ENCODE peak calls at places on chromosomes 12 and 14, in eight cellular contexts. G is lower leg skin, W is body of pancreas, A is Peyer's patch, S is GM12891, X is tibial nerve, F is H54, C is uterus. N is an unnamed sample.
A peak's percentile ranks its signal among the peaks of the same experiment; 100 is the strongest.

GRCh38 chr12:130710733-130711080 is 5.4 kb downstream of the RIMBP2 start:
- DNase-seq in S (no peak), F (no peak), X (no peak), G (no peak), C (no peak), W (no peak), A (no peak), N (no peak)

GRCh38 chr12:44672042-44672441 is 204.1 kb downstream of the NELL2 start:
- DNase-seq in W (no peak), X (no peak), G (no peak), F (no peak), A (no peak), S (no peak), C (no peak), N (no peak)

GRCh38 chr14:77547512-77547911 is 48.9 kb upstream of the ISM2 start:
- DNase-seq in S (no peak), X (no peak), W (no peak), F (no peak), G (no peak), A (no peak), C (no peak), N (no peak)

GRCh38 chr12:106954462-106955376 is 988 bp upstream of the TMEM263 start:
- DNase-seq in C (peak; percentile 55), W (peak; percentile 39), A (peak; percentile 60), F (no peak), S (no peak), G (peak; percentile 29), X (peak; percentile 31), N (peak; percentile 6)

GRCh38 chr14:101201535-101202125 is 298.1 kb upstream of the RTL1 start:
- DNase-seq in G (no peak), W (peak; percentile 1), C (peak; percentile 8), S (no peak), F (no peak), A (peak; percentile 26), X (no peak), N (no peak)

GRCh38 chr14:60680511-60680910 is 31.2 kb upstream of the SIX1 start:
- DNase-seq in W (no peak), C (no peak), A (no peak), X (no peak), F (no peak), G (no peak), S (no peak), N (no peak)

GRCh38 chr12:153080-153746 is 60.7 kb downstream of the SLC6A12 start:
- DNase-seq in X (no peak), W (peak; percentile 42), F (peak; percentile 69), C (no peak), G (peak; percentile 23), S (peak; percentile 84), A (peak; percentile 86), N (no peak)

GRCh38 chr14:61561144-61561543 is 134.2 kb upstream of the HIF1A start:
- DNase-seq in W (no peak), F (no peak), G (no peak), X (no peak), C (no peak), A (no peak), S (no peak), N (no peak)

GRCh38 chr12:21852251-21852650 is 77.7 kb upstream of the KCNJ8 start:
- DNase-seq in C (no peak), X (no peak), W (no peak), F (peak; percentile 1), S (no peak), G (no peak), A (no peak), N (no peak)

GRCh38 chr14:73787760-73788508 is 63.7 kb upstream of the PTGR2 start:
- DNase-seq in W (no peak), X (no peak), G (no peak), A (no peak), F (no peak), C (peak; percentile 50), S (no peak), N (no peak)

GRCh38 chr14:55607386-55607785 is 27.4 kb downstream of the KTN1 start:
- DNase-seq in X (no peak), G (no peak), C (no peak), F (no peak), S (no peak), A (no peak), W (no peak), N (no peak)

GRCh38 chr14:55604900-55605418 is 25.0 kb downstream of the KTN1 start:
- DNase-seq in F (no peak), C (no peak), S (no peak), A (no peak), G (no peak), X (no peak), W (no peak), N (no peak)

GRCh38 chr14:55603401-55603953 is 23.5 kb downstream of the KTN1 start:
- DNase-seq in W (no peak), A (no peak), X (no peak), C (no peak), F (no peak), S (no peak), G (no peak), N (no peak)

GRCh38 chr14:55605793-55606192 is 25.8 kb downstream of the KTN1 start:
- DNase-seq in X (no peak), F (no peak), A (no peak), C (no peak), W (no peak), S (no peak), G (no peak), N (no peak)

DNA sequence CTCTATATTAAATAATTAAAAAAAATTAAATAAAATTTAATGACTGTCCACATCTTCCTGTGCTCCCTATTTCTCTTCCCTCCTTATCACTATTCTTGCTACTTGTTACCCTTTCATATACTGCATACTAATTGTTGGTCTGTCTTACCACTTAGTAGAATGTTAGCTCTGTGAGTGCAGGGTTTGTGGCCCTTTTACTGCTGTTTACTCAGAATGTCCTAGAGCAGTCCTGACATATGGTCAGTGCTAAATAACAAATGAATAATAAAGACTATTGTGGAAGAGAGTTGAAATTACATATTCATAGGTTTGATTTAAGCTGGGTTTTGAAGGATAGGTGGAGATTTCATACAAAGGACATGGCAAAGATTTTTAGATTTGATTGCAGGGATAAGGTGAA is 24.5 kb downstream of the KTN1 start:
- DNase-seq in G (no peak), S (no peak), W (no peak), F (no peak), X (no peak), A (no peak), C (no peak), N (no peak)
- TF ChIP-seq POLR2A in G (no peak), S (no peak), W (no peak), F (no peak), X (no peak), A (no peak), C (no peak), N (no peak)

DNA sequence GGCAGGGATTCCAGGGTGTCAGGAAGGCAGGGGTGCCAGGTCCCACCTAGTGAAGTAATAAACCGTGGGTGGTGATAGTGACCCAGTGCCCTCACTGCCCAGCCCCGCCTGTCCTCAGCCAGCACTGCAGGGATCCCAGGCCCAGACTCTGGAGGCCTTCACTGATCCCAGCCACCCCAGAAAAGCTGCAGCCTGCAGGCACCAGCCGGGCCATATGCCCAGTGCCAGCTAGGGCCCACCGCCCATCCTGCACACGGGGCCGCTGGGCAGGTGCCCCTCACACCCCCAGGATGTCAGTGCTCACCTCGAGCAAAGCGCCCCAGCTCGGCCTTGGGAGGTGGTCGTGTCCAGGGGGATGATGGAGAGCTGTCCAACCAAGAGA is 400.7 kb downstream of the TMEM121 start:
- DNase-seq in X (no peak), C (no peak), A (peak; percentile 36), F (no peak), G (no peak), S (no peak), W (peak; percentile 5), N (no peak)
- TF ChIP-seq POLR2A in X (no peak), C (no peak), A (no peak), F (no peak), G (no peak), S (no peak), W (no peak), N (no peak)

GRCh38 chr12:124915249-124916236 is 1.1 kb upstream of the UBC start:
- DNase-seq in X (peak; percentile 50), A (peak; percentile 80), W (peak; percentile 48), F (no peak), C (no peak), G (peak; percentile 64), S (no peak), N (peak; percentile 84)
- TF ChIP-seq POLR2A in X (no peak), A (no peak), W (no peak), F (no peak), C (no peak), G (no peak), S (no peak), N (no peak)

DNA sequence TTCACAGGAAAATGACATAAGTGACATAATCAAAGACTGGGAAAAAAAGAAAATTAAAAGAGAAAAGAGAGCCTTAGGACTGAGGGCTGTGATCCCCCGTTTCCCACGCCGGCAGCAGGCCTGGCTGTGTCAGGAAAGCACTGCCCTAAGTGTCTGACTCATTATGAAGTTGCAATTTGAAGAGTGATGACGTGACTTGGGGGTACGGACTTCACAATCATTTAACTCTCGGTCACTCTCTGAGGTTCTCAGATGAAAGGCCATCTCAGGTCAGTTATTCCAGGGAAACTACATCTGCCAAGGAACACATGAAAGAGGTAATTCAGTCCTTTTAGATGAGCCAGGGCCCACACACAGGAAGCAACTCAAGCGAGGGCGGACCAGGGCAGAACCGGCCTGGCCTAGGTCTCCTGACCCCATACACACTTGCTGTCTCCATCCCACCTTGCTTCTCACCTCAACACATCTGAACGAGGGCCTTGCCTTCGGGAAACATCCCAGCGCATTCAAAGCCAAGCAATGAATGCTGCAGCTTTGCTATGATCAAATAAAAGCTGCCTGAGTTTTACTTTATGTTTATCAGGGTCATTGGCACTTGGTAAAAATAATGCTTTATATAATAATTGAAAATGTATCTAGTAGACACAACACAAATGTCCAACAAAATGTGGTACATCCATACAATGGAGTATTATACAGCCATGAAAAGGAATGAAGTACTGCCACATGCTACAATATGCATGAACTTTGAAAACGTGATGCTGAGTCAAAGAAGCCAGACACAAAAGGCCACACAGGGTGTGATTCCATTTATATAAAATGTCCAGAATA is 2.7 kb downstream of the SSH1 start:
- DNase-seq in X (no peak), F (peak; percentile 79), C (peak; percentile 74), G (no peak), W (peak; percentile 39), A (no peak), S (no peak), N (peak; percentile 85)
- TF ChIP-seq POLR2A in X (no peak), F (peak; percentile 23), C (no peak), G (no peak), W (no peak), A (no peak), S (peak; percentile 9), N (peak; percentile 91)

DNA sequence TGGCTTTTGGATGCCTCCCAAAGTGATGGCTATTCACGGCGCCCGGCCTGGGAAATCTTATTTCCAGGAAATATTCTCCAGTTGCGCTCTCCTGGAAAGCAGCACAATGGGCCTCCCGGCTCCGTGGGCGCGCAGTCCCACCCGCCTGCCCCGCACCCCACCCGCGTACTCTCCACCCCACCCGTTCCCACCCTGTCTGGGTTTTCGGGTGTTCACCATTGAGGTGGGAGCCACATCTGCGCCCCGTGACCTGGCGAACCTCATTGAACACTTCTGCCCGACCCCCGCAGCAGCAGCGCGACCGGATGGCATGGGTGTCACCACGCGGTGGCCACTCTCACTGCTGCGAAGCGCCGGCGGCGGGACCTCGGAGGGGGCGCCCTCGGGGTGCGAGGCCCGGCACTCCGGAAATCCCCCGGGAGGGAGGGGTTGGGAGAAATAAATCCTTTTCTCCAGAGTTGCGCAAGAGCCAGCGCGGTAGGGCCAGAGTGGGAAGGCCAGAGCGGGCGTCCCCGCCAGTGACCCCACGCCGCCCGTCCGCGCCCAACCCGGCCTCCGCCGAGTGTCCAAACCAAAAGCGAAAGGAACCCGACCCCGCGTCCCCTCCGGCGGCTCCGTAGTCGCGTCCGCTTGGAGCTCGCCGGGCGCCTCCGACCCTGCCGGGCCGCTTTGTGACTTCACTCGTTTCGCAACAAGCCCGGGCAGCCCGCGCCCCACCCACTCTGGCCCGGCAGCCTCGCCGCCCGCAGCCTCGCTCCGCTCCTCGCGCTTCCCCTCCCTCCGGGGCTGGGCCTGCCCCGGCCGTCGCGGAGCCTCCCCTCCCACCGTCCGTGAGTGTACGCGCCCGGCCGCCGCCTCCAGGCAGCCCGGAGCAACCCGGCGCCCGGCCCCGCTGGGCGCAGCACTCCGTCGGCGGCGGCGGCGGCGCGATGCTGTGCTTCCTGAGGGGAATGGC is at the start of gene DRAM1:
- DNase-seq in W (peak; percentile 95), F (peak; percentile 71), C (peak; percentile 91), A (peak; percentile 95), G (peak; percentile 87), X (peak; percentile 81), S (peak; percentile 68), N (peak; percentile 80)
- TF ChIP-seq POLR2A in W (peak; percentile 91), F (peak; percentile 31), C (peak; percentile 75), A (peak; percentile 78), G (peak; percentile 69), X (peak; percentile 88), S (peak; percentile 85), N (peak; percentile 86)

N was measured in gastrocnemius medialis.